ENCODE peak calls at places on chromosomes 11 and 22, in four cellular contexts. U is mesendoderm, E is neuronal stem cell, S is mesenchymal stem cell. V is an unnamed sample.

GRCh38 chr11:134270250-134270714 is 5.9 kb upstream of the GLB1L3 start:
- DNase-seq in S (no peak), U (peak), E (no peak), V (no peak)

GRCh38 chr11:131739243-131739882 is 368.9 kb downstream of the NTM start:
- DNase-seq in E (no peak), U (peak), S (no peak), V (peak)

GRCh38 chr22:48254311-48254873 is 1491.9 kb downstream of the TBC1D22A start:
- DNase-seq in E (no peak), S (no peak), U (no peak), V (no peak)

GRCh38 chr11:118129475-118130196 is 23.0 kb downstream of the SCN4B start:
- DNase-seq in S (no peak), E (no peak), U (no peak), V (no peak)

GRCh38 chr11:14012836-14013235 is 50.3 kb downstream of the SPON1 start:
- DNase-seq in E (no peak), S (no peak), U (no peak), V (peak)

GRCh38 chr11:46520971-46521745 is 72.7 kb downstream of the AMBRA1 start:
- DNase-seq in S (peak), E (no peak), U (peak), V (peak)

GRCh38 chr22:28310299-28310698 is 369.3 kb downstream of the TTC28 start:
- DNase-seq in S (no peak), U (no peak), E (no peak), V (no peak)

GRCh38 chr22:23077627-23078461 is 7.5 kb downstream of the GNAZ start:
- DNase-seq in U (no peak), E (no peak), S (no peak), V (no peak)

GRCh38 chr11:1234771-1235614 is 12.1 kb downstream of the MUC5B start:
- DNase-seq in E (no peak), U (no peak), S (no peak), V (no peak)

GRCh38 chr11:1225386-1226225 is 2.7 kb downstream of the MUC5B start:
- DNase-seq in E (no peak), S (no peak), U (no peak), V (no peak)

GRCh38 chr22:20268350-20269012 is 363 bp upstream of the RTN4R start:
- DNase-seq in S (peak), U (peak), E (peak), V (peak)

GRCh38 chr11:81772161-81772560 is 961.5 kb downstream of the FAM181B start:
- DNase-seq in E (peak), U (peak), S (no peak), V (no peak)

GRCh38 chr11:96339704-96340554 is 3.1 kb downstream of the MAML2 start:
- DNase-seq in E (no peak), U (no peak), S (peak), V (peak)

GRCh38 chr11:43943357-43943930 is 1.0 kb downstream of the C11orf96 start:
- DNase-seq in S (peak), U (no peak), E (no peak), V (peak)

GRCh38 chr11:64787526-64788320 is 9.4 kb upstream of the SF1 start:
- DNase-seq in U (peak), E (no peak), S (peak), V (peak)

GRCh38 chr22:28183078-28183870 is 264.2 kb upstream of the PITPNB start:
- DNase-seq in U (no peak), S (no peak), E (no peak), V (no peak)

GRCh38 chr11:117934526-117935307 is 5.5 kb upstream of the TMPRSS13 start:
- DNase-seq in E (no peak), U (no peak), S (no peak), V (no peak)

GRCh38 chr11:30172872-30173271 is 57.9 kb upstream of the FSHB start:
- DNase-seq in U (no peak), E (no peak), S (no peak), V (no peak)

GRCh38 chr11:8282621-8283509 is 19.2 kb upstream of the LMO1 start:
- DNase-seq in U (peak), E (no peak), S (no peak), V (no peak)

GRCh38 chr11:595400-595799 is 19.1 kb downstream of the PHRF1 start:
- DNase-seq in E (no peak), S (no peak), U (no peak), V (no peak)

GRCh38 chr11:34616830-34617504 is 3.9 kb upstream of the EHF start:
- DNase-seq in U (no peak), E (no peak), S (no peak), V (no peak)

GRCh38 chr11:83684071-83684470 is 397.9 kb upstream of the CCDC90B start:
- DNase-seq in E (no peak), S (no peak), U (peak), V (no peak)

GRCh38 chr11:123072279-123072678 is 10.3 kb upstream of the HSPA8 start:
- DNase-seq in E (no peak), S (no peak), U (no peak), V (no peak)

GRCh38 chr11:65546217-65546958 is 11.8 kb downstream of the LTBP3 start:
- DNase-seq in S (peak), E (peak), U (peak), V (no peak)

GRCh38 chr22:49326558-49326957 is 501.1 kb downstream of the BRD1 start:
- DNase-seq in E (no peak), U (no peak), S (no peak), V (no peak)

GRCh38 chr11:78652866-78653265 is 78.2 kb upstream of the NARS2 start:
- DNase-seq in E (no peak), U (no peak), S (no peak), V (no peak)

GRCh38 chr11:93063101-93063500 is 93.7 kb downstream of the MTNR1B start:
- DNase-seq in U (no peak), S (no peak), E (no peak), V (peak)

GRCh38 chr22:38314992-38315800 is 2.0 kb downstream of the CSNK1E start:
- DNase-seq in E (no peak), S (peak), U (peak), V (peak)

GRCh38 chr11:18012314-18012905 is 437 bp downstream of the SERGEF start:
- DNase-seq in S (peak), U (peak), E (no peak), V (peak)

GRCh38 chr22:36182871-36183270 is 18.7 kb downstream of the APOL4 start:
- DNase-seq in U (no peak), S (no peak), E (no peak), V (no peak)

GRCh38 chr22:36180928-36181327 is 20.4 kb upstream of the APOL3 start:
- DNase-seq in E (no peak), U (no peak), S (no peak), V (no peak)

GRCh38 chr22:36183446-36183845 is 18.2 kb downstream of the APOL4 start:
- DNase-seq in U (no peak), E (no peak), S (no peak), V (no peak)

GRCh38 chr22:36180038-36180880 is 19.7 kb upstream of the APOL3 start:
- DNase-seq in S (peak), U (peak), E (peak), V (peak)

GRCh38 chr22:36182056-36182455 is 19.6 kb downstream of the APOL4 start:
- DNase-seq in U (no peak), E (no peak), S (no peak), V (no peak)
- H2BK15ac ChIP-seq in U (no peak), E (no peak), S (no peak), V (no peak)

DNA sequence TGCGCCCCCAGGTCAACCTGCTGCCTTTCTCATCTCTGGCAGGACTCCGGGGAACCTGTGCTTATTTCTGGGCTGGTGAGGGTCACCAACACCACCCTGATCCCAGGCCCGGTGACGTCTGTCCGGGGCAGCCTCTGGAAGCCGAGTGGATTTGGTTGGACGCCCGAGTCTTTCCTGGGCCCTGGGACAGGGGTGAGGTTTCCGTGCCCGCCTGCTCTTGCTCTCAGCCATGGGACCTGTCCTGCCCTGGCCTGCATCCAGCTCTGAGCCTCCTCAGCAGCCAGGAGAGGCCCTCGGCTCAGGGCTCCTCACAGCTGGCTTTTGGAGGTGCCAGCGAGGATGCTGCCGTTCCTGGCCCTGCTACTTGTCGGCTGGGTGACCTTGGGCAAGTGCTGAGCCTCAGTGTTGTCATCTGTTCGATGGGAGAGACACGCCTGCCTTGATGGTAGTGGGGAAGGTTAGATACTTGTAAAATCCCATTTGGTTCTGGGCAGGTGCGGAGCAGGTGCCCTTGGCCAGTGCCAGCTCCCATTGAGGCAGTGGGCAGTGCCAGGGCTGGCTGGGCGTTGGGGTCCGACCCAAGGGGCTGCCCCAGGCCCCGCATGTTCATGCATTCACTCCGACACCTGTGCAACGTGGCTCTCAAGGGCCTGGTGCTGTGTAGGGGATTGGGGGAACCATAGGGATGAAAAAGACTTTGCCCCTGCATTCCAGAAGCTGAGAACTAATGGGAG is 58.9 kb upstream of the THY1 start:
- DNase-seq in E (no peak), S (no peak), U (no peak), V (no peak)
- H2BK15ac ChIP-seq in E (peak), S (peak), U (no peak), V (no peak)

DNA sequence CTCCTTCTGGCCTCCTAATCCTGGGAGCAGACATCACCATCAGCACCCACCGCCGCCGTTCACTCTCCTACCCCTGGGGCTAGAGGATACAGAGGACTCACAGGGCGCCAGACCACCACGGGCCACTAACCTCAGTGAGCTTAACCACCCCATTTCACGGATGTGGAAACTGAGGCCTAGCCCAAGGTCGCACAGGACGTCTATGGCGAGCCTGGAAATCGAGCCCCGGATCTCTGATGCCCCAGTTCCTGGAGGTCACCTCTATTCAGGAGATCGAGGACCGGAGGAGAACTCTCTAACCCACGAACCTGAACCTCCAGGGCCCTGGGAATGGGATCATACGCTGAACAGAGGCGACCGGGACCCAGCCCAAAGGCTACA is 349 bp downstream of the TIMM10 start:
- DNase-seq in E (no peak), U (no peak), S (no peak), V (no peak)
- H2BK15ac ChIP-seq in E (no peak), U (no peak), S (peak), V (no peak)

GRCh38 chr22:31489632-31490495 is at the start of gene EIF4ENIF1:
- DNase-seq in U (peak), S (peak), E (peak), V (peak)
- H2BK15ac ChIP-seq in U (no peak), S (peak), E (peak), V (peak)